ENCODE peak calls at places on chromosome 7, in eight cellular contexts. O is ovary, L is Karpas-422, K is A549, R is hepatocyte, T is endothelial cell of umbilical vein, B is left ventricle myocardium inferior, D is testis. W is an unnamed sample. For H3K4me1, the result is how much of the 10 kb centered on the place peaks cover.

GRCh38 chr7:124801330-124801895 is 35.8 kb upstream of the GPR37 start:
- DNase-seq in T (no peak), R (no peak), O (no peak), D (no peak), B (no peak), K (no peak), L (no peak), W (no peak)

GRCh38 chr7:111727905-111728634 is 165.8 kb upstream of the IMMP2L start:
- DNase-seq in R (no peak), T (no peak), D (no peak), B (no peak), O (no peak), L (no peak), K (no peak), W (no peak)

GRCh38 chr7:21338728-21339164 is 89.1 kb upstream of the SP4 start:
- DNase-seq in L (peak), T (peak), B (no peak), O (no peak), R (no peak), K (no peak), D (no peak), W (no peak)

GRCh38 chr7:157488326-157488725 is 151.5 kb downstream of the DNAJB6 start:
- DNase-seq in B (no peak), K (no peak), L (no peak), R (no peak), D (no peak), O (no peak), T (no peak), W (no peak)

GRCh38 chr7:153886506-153887391 is 165.4 kb upstream of the DPP6 start:
- DNase-seq in D (peak), B (no peak), K (no peak), T (no peak), O (no peak), L (no peak), R (peak), W (no peak)

GRCh38 chr7:156073366-156074052 is 261.2 kb upstream of the SHH start:
- DNase-seq in R (no peak), K (no peak), B (no peak), L (no peak), O (no peak), D (no peak), T (no peak), W (no peak)

GRCh38 chr7:5045558-5046396 is at the start of gene RBAK:
- DNase-seq in L (peak), B (peak), T (peak), R (peak), D (peak), O (peak), K (peak), W (peak)

GRCh38 chr7:140597425-140597949 is 43.1 kb downstream of the DENND2A start:
- DNase-seq in D (no peak), R (no peak), K (no peak), B (peak), O (peak), L (no peak), T (no peak), W (no peak)

GRCh38 chr7:7764515-7765138 is 46.2 kb upstream of the RPA3 start:
- DNase-seq in B (no peak), T (no peak), K (no peak), R (no peak), L (no peak), O (no peak), D (no peak), W (no peak)

GRCh38 chr7:44273681-44274622 is 51.4 kb downstream of the CAMK2B start:
- DNase-seq in B (no peak), O (no peak), D (no peak), L (no peak), T (no peak), K (no peak), R (no peak), W (no peak)

GRCh38 chr7:2104107-2104710 is 128.5 kb downstream of the MAD1L1 start:
- DNase-seq in R (peak), L (peak), D (peak), K (peak), B (peak), O (peak), T (peak), W (peak)

GRCh38 chr7:158277219-158278141 is 310.1 kb downstream of the PTPRN2 start:
- DNase-seq in B (no peak), D (no peak), K (no peak), O (no peak), L (no peak), R (no peak), T (no peak), W (no peak)

GRCh38 chr7:116433246-116433645 is 66.3 kb upstream of the CAV2 start:
- DNase-seq in O (no peak), D (no peak), R (no peak), T (no peak), B (no peak), L (no peak), K (no peak), W (no peak)

GRCh38 chr7:4531236-4531635 is 150.9 kb upstream of the FOXK1 start:
- DNase-seq in O (no peak), L (no peak), D (no peak), K (no peak), B (no peak), R (no peak), T (no peak), W (no peak)

GRCh38 chr7:135990258-135990657 is 13.1 kb upstream of the MTPN start:
- DNase-seq in K (no peak), O (no peak), T (no peak), R (no peak), L (no peak), B (no peak), D (no peak), W (no peak)

GRCh38 chr7:106614751-106615150 is 46.2 kb downstream of the CCDC71L start:
- DNase-seq in D (no peak), B (no peak), R (no peak), L (no peak), T (no peak), O (no peak), K (no peak), W (no peak)

GRCh38 chr7:45061352-45061751 is 27.4 kb downstream of the NACAD start:
- DNase-seq in B (no peak), O (no peak), R (no peak), T (no peak), D (no peak), K (no peak), L (no peak), W (no peak)

GRCh38 chr7:55548295-55548731 is 24.0 kb downstream of the VOPP1 start:
- DNase-seq in L (no peak), B (no peak), O (no peak), K (no peak), T (no peak), D (no peak), R (no peak), W (no peak)

DNA sequence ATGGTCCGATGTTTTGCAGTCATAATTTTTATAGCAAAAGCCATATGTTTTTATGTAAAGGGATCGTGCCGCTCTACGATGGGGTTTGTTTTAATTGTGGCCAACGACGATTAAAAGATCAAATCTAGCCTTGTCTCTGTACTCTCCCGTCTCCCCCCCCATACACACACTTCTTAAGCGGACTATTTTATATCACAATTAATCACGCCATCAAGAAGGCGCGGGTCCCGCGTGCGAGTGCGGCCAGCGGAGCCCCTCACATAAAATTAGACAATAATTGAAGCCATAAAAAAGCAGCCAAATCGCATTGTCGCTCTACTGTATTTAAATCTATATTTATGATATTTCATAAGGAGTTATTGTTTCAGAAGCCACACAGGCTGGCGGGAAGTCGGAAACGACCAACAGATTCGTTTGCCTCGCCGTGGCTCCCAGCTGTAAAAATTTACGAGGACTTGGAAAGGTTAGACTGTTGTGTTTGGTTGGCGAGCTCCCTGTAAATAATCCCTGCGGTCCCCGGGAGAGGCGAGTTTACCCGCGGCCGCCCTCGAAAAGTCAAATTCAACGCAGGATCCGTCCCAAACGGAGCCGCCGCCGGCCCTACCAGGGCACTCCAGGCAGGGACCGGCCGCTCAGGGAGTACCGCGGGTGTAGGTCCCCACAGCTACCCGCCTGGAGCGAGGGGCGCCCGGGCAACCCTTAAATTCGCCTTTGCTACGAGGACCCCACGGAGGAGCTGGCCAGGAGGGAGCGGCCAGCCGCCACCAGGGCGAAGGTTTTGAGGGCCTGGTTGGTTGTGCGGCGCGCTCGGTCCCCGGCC is 528 bp upstream of the HOXA9 start:
- DNase-seq in B (no peak), D (no peak), R (no peak), T (no peak), K (no peak), O (no peak), L (no peak), W (no peak)
- H3K4me3 ChIP-seq in B (peak), D (peak), R (peak), T (peak), K (no peak), O (peak), L (no peak), W (no peak)

GRCh38 chr7:137985897-137986251 is 16.0 kb downstream of the CREB3L2 start:
- DNase-seq in R (no peak), T (no peak), D (no peak), K (no peak), L (no peak), O (no peak), B (no peak), W (no peak)

GRCh38 chr7:137983308-137984008 is 18.4 kb downstream of the CREB3L2 start:
- DNase-seq in T (peak), B (no peak), D (peak), R (peak), K (no peak), O (no peak), L (no peak), W (no peak)

GRCh38 chr7:137986252-137987010 is 15.5 kb downstream of the CREB3L2 start:
- DNase-seq in K (no peak), O (peak), T (no peak), L (no peak), D (peak), B (no peak), R (peak), W (no peak)

GRCh38 chr7:137985253-137985896 is 16.5 kb downstream of the CREB3L2 start:
- DNase-seq in R (no peak), L (no peak), D (no peak), O (no peak), K (no peak), T (peak), B (no peak), W (no peak)

GRCh38 chr7:137984181-137985041 is 17.5 kb downstream of the CREB3L2 start:
- DNase-seq in K (no peak), D (no peak), B (no peak), R (no peak), L (no peak), T (no peak), O (no peak), W (no peak)
- H3K4me1 ChIP-seq in K (under half), D (half or more), B (half or more), R (half or more), L (under half), T (half or more), O (under half), W (under half)

GRCh38 chr7:129146237-129146979 is 1.9 kb downstream of the TSPAN33 start:
- DNase-seq in O (no peak), K (no peak), T (no peak), R (no peak), D (peak), B (peak), L (peak), W (no peak)
- H3K4me3 ChIP-seq in O (no peak), K (no peak), T (no peak), R (no peak), D (no peak), B (no peak), L (no peak), W (no peak)

GRCh38 chr7:141700848-141701371 is 1.1 kb downstream of the DENND11 start:
- DNase-seq in O (no peak), D (no peak), T (no peak), K (no peak), L (no peak), B (no peak), R (no peak), W (no peak)

GRCh38 chr7:141702892-141703291 is 926 bp upstream of the DENND11 start:
- DNase-seq in K (no peak), T (no peak), B (no peak), L (no peak), D (no peak), O (no peak), R (no peak), W (no peak)

GRCh38 chr7:141701489-141702046 is 398 bp downstream of the DENND11 start:
- DNase-seq in K (peak), D (peak), O (peak), T (peak), R (peak), L (peak), B (peak), W (peak)

GRCh38 chr7:141700291-141700847 is 1.6 kb downstream of the DENND11 start:
- DNase-seq in R (no peak), K (no peak), L (no peak), B (no peak), T (no peak), O (no peak), D (no peak), W (no peak)

GRCh38 chr7:141702047-141702567 is at the start of gene DENND11:
- DNase-seq in K (peak), R (peak), D (peak), O (peak), L (peak), B (peak), T (peak), W (peak)
- H3K4me1 ChIP-seq in K (half or more), R (under half), D (under half), O (under half), L (under half), B (under half), T (under half), W (under half)

GRCh38 chr7:46549892-46550639 is 629.0 kb upstream of the IGFBP3 start:
- DNase-seq in L (no peak), B (no peak), O (no peak), R (no peak), T (no peak), D (no peak), K (no peak), W (no peak)
- H3K4me3 ChIP-seq in L (no peak), B (no peak), O (no peak), R (no peak), T (no peak), D (no peak), K (no peak), W (no peak)

GRCh38 chr7:84809877-84810276 is 377.0 kb downstream of the SEMA3D start:
- DNase-seq in D (no peak), R (no peak), T (peak), K (no peak), O (no peak), L (no peak), B (no peak), W (no peak)

GRCh38 chr7:84813376-84813775 is 373.5 kb downstream of the SEMA3D start:
- DNase-seq in D (no peak), O (no peak), R (no peak), K (no peak), L (no peak), B (no peak), T (no peak), W (no peak)

GRCh38 chr7:84817016-84817415 is 369.8 kb downstream of the SEMA3D start:
- DNase-seq in K (no peak), R (no peak), L (no peak), O (no peak), B (no peak), D (no peak), T (no peak), W (no peak)

GRCh38 chr7:84811427-84811826 is 375.4 kb downstream of the SEMA3D start:
- DNase-seq in T (no peak), O (no peak), L (no peak), D (no peak), B (no peak), R (no peak), K (no peak), W (no peak)
- H3K4me1 ChIP-seq in T (under half), O (under half), L (under half), D (under half), B (under half), R (under half), K (under half), W (under half)

GRCh38 chr7:137934941-137935848 is 66.7 kb downstream of the CREB3L2 start:
- DNase-seq in R (no peak), D (no peak), K (no peak), L (no peak), T (peak), O (no peak), B (no peak), W (no peak)
- H3K4me3 ChIP-seq in R (no peak), D (no peak), K (no peak), L (no peak), T (no peak), O (no peak), B (peak), W (peak)

GRCh38 chr7:121384159-121384745 is 11.9 kb downstream of the FAM3C start:
- DNase-seq in O (no peak), B (no peak), L (no peak), K (no peak), T (peak), R (peak), D (no peak), W (no peak)
- H3K4me1 ChIP-seq in O (under half), B (under half), L (under half), K (under half), T (under half), R (under half), D (under half), W (under half)

GRCh38 chr7:66357062-66357461 is 151.9 kb downstream of the TPST1 start:
- DNase-seq in O (no peak), L (no peak), R (no peak), K (no peak), D (no peak), B (no peak), T (no peak), W (no peak)
- H3K4me3 ChIP-seq in O (no peak), L (no peak), R (no peak), K (no peak), D (no peak), B (no peak), T (no peak), W (no peak)

W was measured in effector memory CD4-positive, alpha-beta T cell.